ENCODE peak calls at places on chromosomes 5 and 9, in five cellular contexts. X, D, N, U and G are unnamed samples.

GRCh38 chr5:154485850-154486426 is 7.9 kb upstream of the HAND1 start:
- DNase-seq in U (no peak), N (no peak), X (peak), D (no peak), G (no peak)

GRCh38 chr5:57066921-57067914 is 106.6 kb upstream of the GPBP1 start:
- DNase-seq in N (no peak), X (no peak), D (no peak), U (no peak), G (no peak)

GRCh38 chr9:114968710-114969109 is 38.3 kb upstream of the TNFSF8 start:
- DNase-seq in U (no peak), N (no peak), X (no peak), D (no peak), G (peak)

GRCh38 chr9:33295571-33295970 is 5.3 kb downstream of the NFX1 start:
- DNase-seq in D (peak), X (no peak), N (peak), U (no peak), G (no peak)

GRCh38 chr9:77022783-77023440 is 3.5 kb downstream of the FOXB2 start:
- DNase-seq in U (no peak), X (no peak), D (no peak), N (peak), G (no peak)

GRCh38 chr5:127031147-127031862 is 947 bp upstream of the MARCHF3 start:
- DNase-seq in N (no peak), X (peak), D (no peak), U (no peak), G (peak)

GRCh38 chr5:67969176-67969575 is 246.4 kb upstream of the PIK3R1 start:
- DNase-seq in U (no peak), D (no peak), N (no peak), X (no peak), G (no peak)

GRCh38 chr5:16350816-16351215 is 114.8 kb downstream of the ZNF622 start:
- DNase-seq in N (no peak), X (no peak), D (no peak), U (peak), G (no peak)

GRCh38 chr5:137563646-137564474 is 64.7 kb upstream of the SPOCK1 start:
- DNase-seq in X (no peak), U (no peak), D (no peak), N (no peak), G (no peak)

GRCh38 chr9:130532426-130532825 is 47.0 kb upstream of the FUBP3 start:
- DNase-seq in D (no peak), U (no peak), X (no peak), N (no peak), G (no peak)

GRCh38 chr5:42974546-42974945 is 65.6 kb downstream of the ANXA2R start:
- DNase-seq in D (no peak), U (no peak), N (no peak), X (no peak), G (no peak)

GRCh38 chr9:97571664-97572063 is 61.5 kb downstream of the TSTD2 start:
- DNase-seq in D (no peak), X (no peak), N (no peak), U (no peak), G (peak)

GRCh38 chr9:36934478-36935065 is 99.5 kb downstream of the PAX5 start:
- DNase-seq in N (peak), U (no peak), D (no peak), X (peak), G (no peak)

GRCh38 chr5:173391031-173391430 is 62.8 kb upstream of the STC2 start:
- DNase-seq in U (no peak), D (no peak), N (peak), X (no peak), G (no peak)

GRCh38 chr9:12739014-12739413 is 35.8 kb upstream of the LURAP1L start:
- DNase-seq in N (no peak), U (no peak), D (no peak), X (no peak), G (no peak)

GRCh38 chr9:114721491-114722362 is 39.7 kb upstream of the TEX48 start:
- DNase-seq in X (no peak), N (no peak), U (peak), D (no peak), G (peak)

GRCh38 chr9:131728961-131729360 is 10.9 kb downstream of the RAPGEF1 start:
- DNase-seq in N (no peak), D (peak), U (no peak), X (peak), G (no peak)

GRCh38 chr5:179331591-179331990 is 13.7 kb downstream of the ADAMTS2 start:
- DNase-seq in U (no peak), D (no peak), N (no peak), X (no peak), G (peak)

GRCh38 chr5:123028222-123028621 is 8.3 kb downstream of the PPIC start:
- DNase-seq in N (no peak), D (no peak), X (no peak), U (no peak), G (no peak)

GRCh38 chr5:102649731-102650130 is 105.4 kb upstream of the PAM start:
- DNase-seq in D (no peak), X (no peak), U (no peak), N (no peak), G (no peak)

GRCh38 chr9:4620046-4620765 is 41.9 kb upstream of the PLPP6 start:
- DNase-seq in N (no peak), X (no peak), U (no peak), D (no peak), G (no peak)